ENCODE peak calls at places on chromosomes 3 and 15, in nine cellular contexts. B is IMR-90, Q is choroid plexus epithelial cell, A is BE2C, M is Peyer's patch, F is foreskin keratinocyte, C is AG09319, G is left lung, D is spleen. Z is an unnamed sample.

GRCh38 chr15:79004336-79004735 is 59.5 kb upstream of the CTSH start:
- DNase-seq in B (peak; percentile 87), D (no peak), G (no peak), A (no peak), F (peak; percentile 75), C (peak; percentile 12), M (no peak), Q (peak; percentile 77), Z (peak; percentile 54)

GRCh38 chr15:96135166-96136093 is 195.1 kb upstream of the NR2F2 start:
- DNase-seq in A (no peak), C (no peak), D (no peak), B (no peak), F (no peak), Q (no peak), M (no peak), G (peak; percentile 33), Z (no peak)

GRCh38 chr15:39125904-39126303 is 455.0 kb upstream of the THBS1 start:
- DNase-seq in M (no peak), A (peak; percentile 51), F (peak; percentile 52), D (no peak), B (peak; percentile 68), Q (peak; percentile 77), G (no peak), C (no peak), Z (peak; percentile 75)

GRCh38 chr15:63188247-63188936 is 1.0 kb upstream of the RAB8B start:
- DNase-seq in B (no peak), D (no peak), A (no peak), G (no peak), C (no peak), F (no peak), M (no peak), Q (no peak), Z (no peak)

GRCh38 chr3:178062126-178062525 is 474.1 kb upstream of the KCNMB2 start:
- DNase-seq in G (no peak), Q (no peak), C (no peak), M (no peak), A (no peak), B (no peak), D (no peak), F (no peak), Z (peak; percentile 62)

GRCh38 chr3:135565481-135565880 is 400.0 kb upstream of the PPP2R3A start:
- DNase-seq in M (no peak), D (no peak), G (no peak), B (no peak), F (no peak), C (no peak), A (no peak), Q (no peak), Z (no peak)

GRCh38 chr15:42378011-42378410 is 18.7 kb downstream of the CAPN3 start:
- DNase-seq in Q (no peak), B (no peak), G (no peak), M (no peak), C (no peak), A (no peak), D (no peak), F (no peak), Z (no peak)

GRCh38 chr3:97009427-97010019 is 195.1 kb downstream of the EPHA6 start:
- DNase-seq in G (peak; percentile 23), B (no peak), F (no peak), C (no peak), M (no peak), D (no peak), A (no peak), Q (no peak), Z (no peak)

GRCh38 chr3:58539636-58540035 is 2.6 kb upstream of the ACOX2 start:
- DNase-seq in M (no peak), G (no peak), B (peak; percentile 19), C (no peak), Q (no peak), F (no peak), D (no peak), A (no peak), Z (no peak)

GRCh38 chr15:31606261-31606669 is 279.6 kb downstream of the KLF13 start:
- DNase-seq in F (peak; percentile 89), D (no peak), Q (peak; percentile 10), A (no peak), M (no peak), C (no peak), G (no peak), B (peak; percentile 95), Z (no peak)

GRCh38 chr15:57537072-57537471 is 54.6 kb upstream of the MYZAP start:
- DNase-seq in D (no peak), B (peak; percentile 26), Q (peak; percentile 39), A (peak; percentile 83), M (no peak), G (no peak), F (no peak), C (peak; percentile 87), Z (peak; percentile 70)

GRCh38 chr3:20537234-20537633 is 351.2 kb upstream of the SGO1 start:
- DNase-seq in G (no peak), D (no peak), Q (no peak), C (no peak), F (peak; percentile 23), A (no peak), B (no peak), M (no peak), Z (no peak)

GRCh38 chr3:134998158-134998557 is 203.1 kb downstream of the EPHB1 start:
- DNase-seq in B (no peak), M (no peak), C (no peak), G (no peak), A (no peak), D (no peak), Q (no peak), F (no peak), Z (no peak)

GRCh38 chr15:70142322-70143191 is 44.8 kb upstream of the TLE3 start:
- DNase-seq in G (no peak), M (no peak), Q (peak; percentile 92), B (peak; percentile 85), D (no peak), C (no peak), F (no peak), A (peak; percentile 84), Z (peak; percentile 75)

GRCh38 chr15:67307156-67307555 is 52.6 kb downstream of the IQCH start:
- DNase-seq in M (no peak), C (no peak), A (no peak), B (peak; percentile 63), Q (peak; percentile 27), G (no peak), F (peak; percentile 9), D (no peak), Z (peak; percentile 3)

GRCh38 chr15:29115093-29115991 is 154.3 kb downstream of the NSMCE3 start:
- DNase-seq in F (no peak), D (no peak), B (no peak), M (no peak), Q (peak; percentile 41), A (peak; percentile 57), C (no peak), G (peak; percentile 69), Z (peak; percentile 17)

GRCh38 chr3:18442743-18443669 is 17.9 kb upstream of the SATB1 start:
- DNase-seq in G (no peak), F (no peak), A (no peak), D (no peak), M (no peak), B (no peak), C (no peak), Q (no peak), Z (no peak)

GRCh38 chr3:159860727-159861126 is 127.9 kb upstream of the IL12A start:
- DNase-seq in Q (peak; percentile 40), C (no peak), G (no peak), A (peak; percentile 74), D (no peak), F (no peak), B (no peak), M (no peak), Z (peak; percentile 91)

GRCh38 chr3:39255503-39256325 is 24.1 kb downstream of the CX3CR1 start:
- DNase-seq in G (peak; percentile 71), F (no peak), D (peak; percentile 89), B (no peak), A (no peak), M (no peak), Q (no peak), C (no peak), Z (no peak)

GRCh38 chr3:170007031-170007663 is 30.6 kb upstream of the GPR160 start:
- DNase-seq in D (peak; percentile 80), C (peak; percentile 15), G (no peak), F (no peak), Q (peak; percentile 92), M (no peak), A (no peak), B (peak; percentile 84), Z (peak; percentile 11)

GRCh38 chr3:120348981-120349818 is at the start of gene LRRC58:
- DNase-seq in Q (peak; percentile 95), F (peak; percentile 89), A (peak; percentile 95), D (peak; percentile 98), C (peak; percentile 82), M (peak; percentile 93), G (peak; percentile 97), B (peak; percentile 91), Z (peak; percentile 88)
- TF ChIP-seq CTCF in Q (peak; percentile 13), F (peak; percentile 45), A (no peak), D (no peak), C (peak; percentile 5), M (peak; percentile 11), G (no peak), B (peak; percentile 30), Z (peak; percentile 5)

DNA sequence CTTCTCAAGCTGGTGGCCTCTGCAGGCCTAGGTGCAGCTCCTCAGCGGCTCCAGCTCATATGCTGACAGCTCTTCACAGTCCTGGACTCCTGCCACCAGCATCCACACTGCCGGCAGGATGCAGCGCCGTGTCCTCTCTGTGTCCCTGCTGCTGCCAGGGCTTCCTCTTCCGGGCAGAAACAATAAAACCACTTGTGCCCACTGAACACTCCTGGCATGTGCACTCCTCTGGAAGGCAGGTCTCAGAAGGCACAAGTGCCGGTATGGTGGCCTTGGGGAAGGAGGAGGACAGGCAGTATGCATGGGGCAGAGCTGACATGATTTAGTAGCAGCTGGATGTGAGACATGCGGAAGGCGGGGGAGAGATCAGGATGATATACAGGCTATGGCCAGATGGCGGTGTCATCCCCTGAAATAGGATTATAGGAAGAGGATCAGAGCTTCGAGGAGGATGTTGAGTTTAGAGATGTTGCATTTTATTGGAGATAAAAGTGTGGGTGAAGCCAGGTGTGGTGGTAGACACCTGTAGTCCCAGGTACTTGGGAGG is 7.5 kb upstream of the MAN2A2 start:
- DNase-seq in C (no peak), F (no peak), Q (peak; percentile 34), A (peak; percentile 64), G (peak; percentile 44), D (peak; percentile 81), M (no peak), B (no peak), Z (no peak)
- TF ChIP-seq CTCF in C (no peak), F (peak; percentile 22), Q (peak; percentile 34), A (peak; percentile 34), G (no peak), D (no peak), M (no peak), B (no peak), Z (no peak)

GRCh38 chr3:66825421-66825820 is 172.7 kb upstream of the KBTBD8 start:
- DNase-seq in F (no peak), C (no peak), D (no peak), M (no peak), A (no peak), Q (no peak), B (no peak), G (no peak), Z (no peak)
- TF ChIP-seq CTCF in F (no peak), C (no peak), D (no peak), M (no peak), A (no peak), Q (no peak), B (no peak), G (no peak), Z (no peak)

DNA sequence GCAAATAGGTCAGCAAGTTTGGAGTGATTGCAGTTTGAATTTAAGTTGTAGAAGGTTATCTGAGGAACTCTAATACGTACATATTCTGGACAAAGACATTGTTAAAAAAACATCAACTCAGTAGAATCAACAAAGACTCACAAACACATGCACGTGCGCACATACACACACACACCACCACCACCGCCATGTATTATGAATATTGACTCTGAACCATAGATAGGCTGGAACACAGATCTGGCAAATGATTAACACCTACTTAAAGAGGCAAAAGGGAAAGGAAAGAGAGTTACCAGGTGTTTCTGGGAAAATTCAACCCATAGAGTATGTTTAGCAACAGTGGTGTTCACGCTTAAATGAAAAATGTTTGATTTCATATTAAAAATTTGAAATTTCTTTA is 334.2 kb upstream of the ALCAM start:
- DNase-seq in C (no peak), M (no peak), A (no peak), B (no peak), F (no peak), Q (no peak), D (no peak), G (no peak), Z (no peak)
- TF ChIP-seq CTCF in C (no peak), M (no peak), A (no peak), B (no peak), F (no peak), Q (no peak), D (no peak), G (no peak), Z (no peak)